ENCODE peak calls at places on chromosomes 11 and 22, in eight cellular contexts. Z, O, L, U, S, C, H and W are unnamed samples.

GRCh38 chr11:8746575-8746974 is 64.0 kb downstream of the RPL27A start:
- DNase-seq in Z (no peak), O (no peak), L (no peak), U (no peak), S (no peak), C (no peak), H (no peak), W (no peak)

GRCh38 chr22:46701262-46701661 is 36.8 kb downstream of the CERK start:
- DNase-seq in Z (no peak), O (no peak), L (no peak), U (no peak), S (no peak), C (no peak), H (no peak), W (no peak)

GRCh38 chr11:64877390-64878222 is 815 bp downstream of the EHD1 start:
- DNase-seq in Z (no peak), O (peak), L (no peak), U (no peak), S (no peak), C (no peak), H (no peak), W (peak)

GRCh38 chr22:40199223-40199622 is 21.5 kb downstream of the TNRC6B start:
- DNase-seq in Z (no peak), O (no peak), L (no peak), U (no peak), S (no peak), C (no peak), H (no peak), W (no peak)

GRCh38 chr22:45308624-45309421 is 911 bp upstream of the FAM118A start:
- DNase-seq in Z (no peak), O (no peak), L (no peak), U (no peak), S (no peak), C (no peak), H (no peak), W (no peak)

GRCh38 chr11:14677146-14677545 is 33.5 kb downstream of the PDE3B start:
- DNase-seq in Z (no peak), O (no peak), L (no peak), U (no peak), S (no peak), C (no peak), H (no peak), W (no peak)

GRCh38 chr11:117191680-117192400 is 7.3 kb upstream of the TAGLN start:
- DNase-seq in Z (no peak), O (no peak), L (no peak), U (no peak), S (no peak), C (no peak), H (no peak), W (no peak)

GRCh38 chr22:46917702-46918101 is 155.3 kb downstream of the TBC1D22A start:
- DNase-seq in Z (no peak), O (no peak), L (no peak), U (no peak), S (no peak), C (no peak), H (no peak), W (no peak)

GRCh38 chr11:12112731-12113130 is 2.3 kb downstream of the MICAL2 start:
- DNase-seq in Z (no peak), O (no peak), L (no peak), U (no peak), S (no peak), C (no peak), H (no peak), W (no peak)

GRCh38 chr22:17159504-17159951 is 451 bp upstream of the HDHD5 start:
- DNase-seq in Z (no peak), O (peak), L (peak), U (peak), S (no peak), C (peak), H (peak), W (peak)

GRCh38 chr11:96234866-96235441 is 108.0 kb downstream of the MAML2 start:
- DNase-seq in Z (no peak), O (no peak), L (no peak), U (no peak), S (no peak), C (no peak), H (no peak), W (no peak)

GRCh38 chr22:25746012-25746373 is 4.0 kb downstream of the MYO18B start:
- DNase-seq in Z (no peak), O (no peak), L (no peak), U (no peak), S (no peak), C (no peak), H (no peak), W (no peak)

GRCh38 chr22:38026130-38027111 is 30.8 kb upstream of the PICK1 start:
- DNase-seq in Z (no peak), O (no peak), L (no peak), U (no peak), S (no peak), C (no peak), H (no peak), W (no peak)